ENCODE peak calls at places on chromosomes 7 and 10, in ten cellular contexts. N, A, O, X, C, E, S, U, H and G are unnamed samples.
A peak's percentile ranks its signal among the peaks of the same experiment; 100 is the strongest.

GRCh38 chr7:6028563-6028962 is 2.6 kb upstream of the ANKRD61 start:
- DNase-seq in U (no peak), O (no peak), N (no peak), S (no peak), H (no peak), E (no peak), A (no peak), X (no peak), C (no peak), G (no peak)

GRCh38 chr10:70590663-70591416 is 11.7 kb downstream of the PRF1 start:
- DNase-seq in E (no peak), X (no peak), C (no peak), A (no peak), H (no peak), S (peak; percentile 15), O (no peak), U (peak; percentile 83), N (no peak), G (peak; percentile 17)

GRCh38 chr10:3419719-3420495 is 247.3 kb upstream of the PITRM1 start:
- DNase-seq in C (no peak), S (no peak), U (no peak), X (no peak), H (peak; percentile 59), O (peak; percentile 56), N (no peak), A (no peak), E (no peak), G (no peak)

GRCh38 chr7:139777304-139777890 is 401 bp downstream of the HIPK2 start:
- DNase-seq in O (peak; percentile 67), E (no peak), A (peak; percentile 48), S (no peak), C (no peak), X (peak; percentile 92), H (no peak), U (no peak), N (peak; percentile 75), G (peak; percentile 53)

GRCh38 chr7:76377186-76377918 is 18.6 kb upstream of the YWHAG start:
- DNase-seq in X (no peak), A (no peak), U (no peak), N (no peak), C (peak; percentile 67), O (no peak), S (no peak), E (no peak), H (no peak), G (no peak)

GRCh38 chr10:108684431-108684830 is 1238.9 kb downstream of the XPNPEP1 start:
- DNase-seq in C (no peak), E (no peak), N (no peak), H (no peak), S (no peak), A (no peak), U (no peak), X (no peak), O (no peak), G (no peak)

GRCh38 chr7:3117488-3118228 is 74.0 kb upstream of the CARD11 start:
- DNase-seq in N (no peak), A (no peak), E (no peak), O (no peak), H (no peak), C (no peak), U (no peak), S (no peak), X (no peak), G (no peak)

GRCh38 chr7:148142660-148143248 is 447.8 kb upstream of the C7orf33 start:
- DNase-seq in E (no peak), N (peak; percentile 19), C (peak; percentile 26), O (no peak), H (no peak), U (no peak), A (peak; percentile 9), S (no peak), X (no peak), G (no peak)

GRCh38 chr10:35821339-35821911 is 179.3 kb upstream of the FZD8 start:
- DNase-seq in C (no peak), E (no peak), X (no peak), O (no peak), S (peak; percentile 20), A (no peak), H (no peak), N (no peak), U (peak; percentile 39), G (no peak)

DNA sequence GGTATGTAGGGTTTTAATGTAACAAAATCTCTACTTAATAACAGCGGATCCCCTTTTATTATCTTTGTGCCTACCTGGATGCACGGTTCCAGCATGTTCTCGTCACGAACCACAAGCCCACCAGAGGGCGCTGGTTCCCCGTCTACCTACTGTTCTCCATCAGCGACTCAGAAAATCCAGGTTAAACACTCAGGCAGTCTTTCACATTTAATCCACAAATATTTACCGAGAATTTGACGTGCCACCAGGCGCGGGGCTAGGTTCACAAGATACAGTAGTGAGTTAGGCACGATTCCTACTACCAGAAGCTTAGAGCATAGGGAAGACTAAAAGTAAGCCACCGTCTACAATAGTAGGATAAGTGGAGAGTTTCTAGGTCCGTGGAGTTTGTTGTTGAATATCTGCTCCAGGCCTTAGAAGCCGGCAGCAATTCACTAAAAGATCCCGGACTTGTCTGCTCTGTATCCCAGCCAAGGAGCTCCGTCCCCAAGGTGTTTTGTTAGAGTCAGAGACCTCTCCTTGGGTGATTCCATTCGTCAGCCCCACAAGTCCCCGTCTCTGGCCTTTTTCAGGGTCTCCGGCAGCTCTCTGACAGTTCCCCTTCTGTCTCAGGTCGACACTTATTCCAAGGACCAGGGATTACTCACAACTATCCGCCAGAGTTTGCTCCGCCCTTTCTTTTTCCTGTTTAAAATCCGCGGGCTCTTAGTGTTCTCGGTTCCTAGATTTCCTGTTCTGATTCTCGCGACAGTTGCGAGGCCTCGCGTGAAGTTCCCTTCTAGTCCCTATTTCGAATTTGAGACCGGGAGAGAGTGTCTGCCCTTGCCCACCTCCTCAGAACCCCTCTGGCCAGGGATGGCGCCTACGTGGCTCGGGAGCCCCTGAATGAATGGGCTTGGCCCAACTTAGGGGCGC is 1.5 kb upstream of the KAZALD1 start:
- DNase-seq in C (peak; percentile 96), A (peak; percentile 94), U (peak; percentile 98), N (peak; percentile 73), O (peak; percentile 97), X (no peak), H (peak; percentile 96), S (peak; percentile 81), E (no peak), G (peak; percentile 94)
- TF ChIP-seq POLR2AphosphoS5 in C (no peak), A (no peak), U (peak; percentile 37), N (peak; percentile 17), O (no peak), X (no peak), H (no peak), S (peak; percentile 10), E (no peak), G (no peak)

DNA sequence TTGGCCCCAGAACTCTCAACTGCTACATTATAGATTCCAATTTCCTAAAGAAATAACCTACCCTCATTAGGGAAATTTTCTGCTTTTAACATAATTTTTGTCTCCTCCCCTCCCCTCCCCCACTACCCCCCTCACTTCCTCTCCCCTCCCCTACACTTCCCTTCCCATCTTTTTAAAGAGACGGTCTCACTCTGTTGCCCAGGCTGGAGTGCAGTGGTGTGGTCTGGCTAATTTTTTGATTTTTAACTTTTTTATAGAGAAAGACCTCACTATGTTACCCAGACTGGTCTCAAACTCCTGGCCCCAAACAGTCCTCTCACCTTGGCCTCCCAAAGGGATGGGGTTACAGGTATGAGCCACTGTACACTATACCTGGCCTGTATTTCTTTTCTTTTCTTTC is 30.5 kb upstream of the C1GALT1 start:
- DNase-seq in S (no peak), E (no peak), C (no peak), X (no peak), U (no peak), O (no peak), N (no peak), A (no peak), H (no peak), G (no peak)
- TF ChIP-seq POLR2A in S (no peak), E (no peak), C (no peak), X (no peak), U (no peak), O (no peak), N (no peak), A (no peak), H (no peak), G (no peak)

GRCh38 chr10:86798030-86798429 is 41.6 kb downstream of the BMPR1A start:
- DNase-seq in U (no peak), C (no peak), N (no peak), X (no peak), H (no peak), A (no peak), O (no peak), E (no peak), S (no peak), G (no peak)
- TF ChIP-seq EP300 in U (no peak), C (no peak), N (no peak), X (no peak), H (no peak), A (no peak), O (no peak), E (no peak), S (no peak), G (no peak)

GRCh38 chr10:99235469-99235871 is at the start of gene HPSE2:
- DNase-seq in C (no peak), X (peak; percentile 36), A (no peak), O (no peak), N (no peak), U (no peak), S (no peak), E (no peak), H (no peak), G (no peak)

GRCh38 chr10:99233680-99234018 is 2.0 kb downstream of the HPSE2 start:
- DNase-seq in O (no peak), U (no peak), N (no peak), A (no peak), X (peak; percentile 36), E (no peak), H (no peak), C (no peak), S (no peak), G (no peak)

GRCh38 chr10:99234739-99235468 is 748 bp downstream of the HPSE2 start:
- DNase-seq in U (no peak), C (no peak), E (no peak), S (no peak), H (no peak), X (no peak), O (no peak), A (no peak), N (no peak), G (no peak)

GRCh38 chr10:99233000-99233679 is 2.5 kb downstream of the HPSE2 start:
- DNase-seq in A (no peak), O (no peak), N (no peak), S (no peak), C (no peak), E (no peak), H (no peak), U (no peak), X (no peak), G (no peak)

DNA sequence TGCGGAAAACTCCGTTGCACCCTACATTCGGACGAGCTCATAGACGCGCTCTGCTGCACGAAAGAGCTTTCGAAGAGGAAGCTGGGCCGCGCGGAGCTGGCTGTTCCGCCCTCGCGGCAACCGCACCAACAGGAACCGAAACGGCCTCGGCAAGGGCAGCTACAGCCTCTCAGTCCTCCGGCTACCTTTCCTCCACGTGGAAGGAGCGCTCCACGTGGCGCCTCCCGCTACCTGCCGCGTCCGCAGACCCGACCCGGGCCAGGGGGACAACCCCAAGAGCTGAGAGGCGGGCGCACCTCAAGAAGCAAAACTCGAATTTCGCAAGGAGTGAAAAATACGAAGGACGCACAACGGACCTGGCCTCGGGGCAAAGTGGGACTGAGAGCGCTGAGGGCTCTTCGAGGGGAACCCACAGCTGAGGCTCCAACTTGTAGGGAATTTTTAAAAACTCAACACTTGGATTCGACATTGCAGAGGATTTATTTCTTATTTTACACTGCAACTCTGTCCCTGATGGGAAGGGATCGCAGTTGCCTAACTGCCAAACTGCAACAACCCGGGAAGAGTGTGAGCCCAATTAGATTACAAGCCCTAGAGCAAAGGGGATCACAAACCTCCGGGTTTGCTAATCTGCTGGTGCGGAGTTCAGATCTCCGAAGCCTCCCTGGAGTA is 1.4 kb downstream of the HPSE2 start:
- DNase-seq in A (peak; percentile 50), H (peak; percentile 66), X (peak; percentile 89), U (no peak), E (no peak), S (peak; percentile 17), C (no peak), O (peak; percentile 72), N (peak; percentile 10), G (peak; percentile 55)
- TF ChIP-seq POLR2AphosphoS5 in A (no peak), H (no peak), X (no peak), U (peak; percentile 9), E (no peak), S (no peak), C (no peak), O (no peak), N (no peak), G (no peak)